ENCODE peak calls at places on chromosomes 1 and 21, in six cellular contexts. F is fibroblast of mammary gland, P is left kidney, D is coronary artery, I is cardiac fibroblast, S is HFF-Myc. B is an unnamed sample.

GRCh38 chr1:197911172-197911856 is 5.9 kb upstream of the LHX9 start:
- DNase-seq in F (no peak), P (no peak), D (peak; percentile 62), I (no peak), S (no peak), B (no peak)

GRCh38 chr1:226632922-226633351 is 84.4 kb downstream of the STUM start:
- DNase-seq in F (no peak), P (peak; percentile 29), D (peak; percentile 64), I (no peak), S (no peak), B (no peak)

GRCh38 chr1:224736619-224737352 is 120.7 kb downstream of the CNIH3 start:
- DNase-seq in F (peak; percentile 87), P (peak; percentile 66), D (no peak), I (peak; percentile 67), S (no peak), B (peak; percentile 74)

GRCh38 chr21:43270800-43271261 is 102.0 kb downstream of the CRYAA start:
- DNase-seq in F (no peak), P (peak; percentile 84), D (no peak), I (no peak), S (no peak), B (no peak)

GRCh38 chr1:156601892-156602291 is 613 bp upstream of the GPATCH4 start:
- DNase-seq in F (no peak), P (no peak), D (no peak), I (no peak), S (no peak), B (no peak)

GRCh38 chr21:38830667-38831525 is 25.2 kb downstream of the ETS2 start:
- DNase-seq in F (no peak), P (no peak), D (no peak), I (no peak), S (no peak), B (no peak)

GRCh38 chr1:30795026-30795425 is 37.5 kb upstream of the LAPTM5 start:
- DNase-seq in F (no peak), P (no peak), D (no peak), I (peak; percentile 37), S (no peak), B (no peak)

GRCh38 chr1:24970399-24970753 is 40.3 kb upstream of the RUNX3 start:
- DNase-seq in F (peak; percentile 63), P (peak; percentile 43), D (no peak), I (peak; percentile 35), S (no peak), B (no peak)

GRCh38 chr1:24373044-24373443 is 40.5 kb downstream of the STPG1 start:
- DNase-seq in F (no peak), P (no peak), D (no peak), I (no peak), S (no peak), B (no peak)

GRCh38 chr1:42006836-42007235 is 88.1 kb upstream of the HIVEP3 start:
- DNase-seq in F (peak; percentile 25), P (no peak), D (no peak), I (peak; percentile 53), S (no peak), B (peak; percentile 9)

GRCh38 chr1:1270813-1271212 is 2.8 kb downstream of the UBE2J2 start:
- DNase-seq in F (peak; percentile 60), P (no peak), D (no peak), I (peak; percentile 70), S (no peak), B (no peak)

GRCh38 chr1:3011631-3012510 is 9.4 kb upstream of the ACTRT2 start:
- DNase-seq in F (no peak), P (peak; percentile 68), D (no peak), I (no peak), S (no peak), B (no peak)

GRCh38 chr1:165138960-165139359 is 217.6 kb downstream of the LMX1A start:
- DNase-seq in F (no peak), P (no peak), D (no peak), I (no peak), S (no peak), B (no peak)

GRCh38 chr21:38948377-38948776 is 142.6 kb downstream of the ETS2 start:
- DNase-seq in F (peak; percentile 68), P (no peak), D (no peak), I (no peak), S (no peak), B (peak; percentile 16)

GRCh38 chr1:225119307-225119706 is 189.8 kb downstream of the DNAH14 start:
- DNase-seq in F (no peak), P (no peak), D (no peak), I (no peak), S (no peak), B (no peak)

GRCh38 chr21:24290151-24290833 is 1317.0 kb downstream of the MRPL39 start:
- DNase-seq in F (no peak), P (no peak), D (no peak), I (no peak), S (no peak), B (no peak)

GRCh38 chr1:24318988-24319863 is at the start of gene GRHL3:
- DNase-seq in F (no peak), P (peak; percentile 73), D (no peak), I (peak; percentile 6), S (no peak), B (no peak)

GRCh38 chr1:106676021-106676420 is 380.5 kb upstream of the PRMT6 start:
- DNase-seq in F (peak; percentile 58), P (no peak), D (no peak), I (peak; percentile 40), S (no peak), B (no peak)

GRCh38 chr1:66944330-66945274 is 19.8 kb downstream of the MIER1 start:
- DNase-seq in F (peak; percentile 91), P (no peak), D (no peak), I (peak; percentile 83), S (peak; percentile 40), B (peak; percentile 76)

GRCh38 chr1:92478393-92478792 is 8.3 kb downstream of the GFI1 start:
- DNase-seq in F (no peak), P (no peak), D (no peak), I (no peak), S (no peak), B (no peak)

GRCh38 chr1:98049370-98050115 is 128.7 kb upstream of the DPYD start:
- DNase-seq in F (no peak), P (peak; percentile 49), D (no peak), I (peak; percentile 25), S (no peak), B (no peak)

GRCh38 chr1:110628356-110629105 is 22.4 kb upstream of the KCNA2 start:
- DNase-seq in F (no peak), P (no peak), D (peak; percentile 31), I (no peak), S (no peak), B (no peak)

GRCh38 chr1:158037876-158038359 is 44.5 kb downstream of the KIRREL1 start:
- DNase-seq in F (peak; percentile 78), P (peak; percentile 49), D (no peak), I (peak; percentile 72), S (peak; percentile 56), B (no peak)

GRCh38 chr1:221503268-221503667 is 238.6 kb downstream of the DUSP10 start:
- DNase-seq in F (no peak), P (no peak), D (no peak), I (no peak), S (no peak), B (no peak)

GRCh38 chr1:87052400-87052799 is 138.0 kb downstream of the HS2ST1 start:
- DNase-seq in F (no peak), P (no peak), D (no peak), I (no peak), S (no peak), B (no peak)

GRCh38 chr1:111417755-111418154 is 9.8 kb downstream of the OVGP1 start:
- DNase-seq in F (peak; percentile 7), P (no peak), D (no peak), I (no peak), S (no peak), B (no peak)

GRCh38 chr1:211468595-211468994 is 23.4 kb downstream of the RD3 start:
- DNase-seq in F (peak; percentile 8), P (no peak), D (no peak), I (peak; percentile 25), S (peak; percentile 16), B (no peak)

GRCh38 chr1:219991511-219991810 is 54.8 kb downstream of the EPRS1 start:
- DNase-seq in F (no peak), P (peak; percentile 11), D (no peak), I (no peak), S (no peak), B (no peak)

GRCh38 chr1:180524160-180524914 is 22.0 kb upstream of the ACBD6 start:
- DNase-seq in F (no peak), P (no peak), D (no peak), I (no peak), S (no peak), B (no peak)

GRCh38 chr1:4741876-4742423 is 87.5 kb downstream of the AJAP1 start:
- DNase-seq in F (no peak), P (no peak), D (no peak), I (no peak), S (no peak), B (no peak)

GRCh38 chr1:151502859-151503509 is 8.2 kb upstream of the CGN start:
- DNase-seq in F (no peak), P (no peak), D (no peak), I (no peak), S (no peak), B (no peak)

GRCh38 chr1:16727190-16728111 is 12.9 kb upstream of the RNU1-4 start:
- DNase-seq in F (peak; percentile 74), P (peak; percentile 14), D (peak; percentile 81), I (peak; percentile 19), S (peak; percentile 56), B (no peak)

B was measured in stromal cell of bone marrow.